ENCODE peak calls at places on chromosomes 4 and X, in ten cellular contexts. Y, F, L, K, S, E, Z, V, U and T are unnamed samples.

GRCh38 chr4:164956766-164957643 is 20.5 kb downstream of the TRIM61 start:
- DNase-seq in Y (peak), F (peak), L (peak), K (peak), S (peak), E (peak), Z (peak), V (peak), U (peak), T (peak)

GRCh38 chr4:8544741-8545438 is 35.3 kb upstream of the GPR78 start:
- DNase-seq in Y (no peak), F (peak), L (no peak), K (peak), S (peak), E (no peak), Z (peak), V (no peak), U (no peak), T (peak)

GRCh38 chr4:68404153-68404552 is 43.1 kb upstream of the TMPRSS11E start:
- DNase-seq in Y (no peak), F (peak), L (no peak), K (no peak), S (no peak), E (no peak), Z (no peak), V (no peak), U (no peak), T (no peak)

GRCh38 chr4:1754336-1754735 is 33.0 kb downstream of the TACC3 start:
- DNase-seq in Y (no peak), F (no peak), L (no peak), K (no peak), S (no peak), E (no peak), Z (no peak), V (no peak), U (no peak), T (peak)

GRCh38 chr4:189221691-189222090 is 719.0 kb upstream of the FRG1 start:
- DNase-seq in Y (no peak), F (no peak), L (no peak), K (no peak), S (no peak), E (no peak), Z (no peak), V (no peak), U (no peak), T (no peak)

GRCh38 chrX:1925053-1925481 is 310.2 kb downstream of the ASMT start:
- DNase-seq in Y (no peak), F (peak), L (no peak), K (no peak), S (no peak), E (no peak), Z (no peak), V (no peak), U (peak), T (no peak)

GRCh38 chrX:63657821-63658220 is 127.2 kb downstream of the ARHGEF9 start:
- DNase-seq in Y (peak), F (no peak), L (peak), K (peak), S (no peak), E (peak), Z (peak), V (peak), U (no peak), T (peak)

GRCh38 chr4:147787204-147787603 is 55.3 kb downstream of the ARHGAP10 start:
- DNase-seq in Y (no peak), F (peak), L (no peak), K (peak), S (no peak), E (peak), Z (peak), V (peak), U (no peak), T (peak)

GRCh38 chr4:6869944-6870343 is 39.7 kb upstream of the TBC1D14 start:
- DNase-seq in Y (no peak), F (no peak), L (peak), K (no peak), S (no peak), E (no peak), Z (no peak), V (peak), U (no peak), T (no peak)

DNA sequence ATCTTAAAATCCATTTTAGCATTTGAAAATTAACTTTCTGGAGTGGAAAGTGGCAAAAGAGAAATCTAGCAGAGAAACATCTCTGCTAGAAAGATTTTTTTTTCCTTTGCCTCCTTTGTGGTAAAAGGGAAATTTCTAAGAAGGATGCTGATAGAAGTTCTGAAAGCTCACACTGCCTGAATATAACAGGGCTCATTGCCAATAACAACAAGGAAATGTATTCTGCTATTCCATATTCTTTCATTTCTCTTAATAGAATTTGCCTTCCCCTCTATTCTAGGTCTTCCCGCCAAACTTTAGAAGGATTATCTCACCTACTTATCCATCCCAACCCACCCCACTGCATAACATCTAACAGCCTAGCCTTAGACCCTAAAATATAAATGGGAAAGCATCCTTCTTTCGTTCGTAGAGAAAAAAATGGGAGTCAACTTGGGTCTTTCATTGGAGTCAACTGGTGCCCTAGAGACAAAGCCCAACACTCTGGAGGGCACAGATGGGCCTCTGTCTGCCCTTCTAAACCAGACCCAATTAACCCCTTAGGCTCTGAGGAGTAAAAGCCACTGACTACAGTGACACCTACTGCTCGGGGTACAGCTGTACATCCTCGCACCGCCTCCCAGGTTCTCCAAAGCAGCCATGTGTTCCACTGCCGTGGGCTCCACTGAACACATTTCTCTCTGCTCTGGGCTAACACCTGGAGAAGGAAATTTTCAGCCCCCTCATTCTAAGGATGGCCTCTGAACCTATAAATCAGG is 103.9 kb downstream of the MAML3 start:
- DNase-seq in Y (no peak), F (peak), L (no peak), K (peak), S (no peak), E (no peak), Z (no peak), V (no peak), U (peak), T (peak)
- H3K4me3 ChIP-seq in Y (no peak), F (peak), L (no peak), K (no peak), S (no peak), E (peak), Z (no peak), V (peak), U (peak), T (peak)

GRCh38 chrX:141669689-141670088 is 28.9 kb downstream of the SPANXD start:
- DNase-seq in Y (no peak), F (no peak), L (no peak), K (peak), S (no peak), E (no peak), Z (peak), V (no peak), U (no peak), T (no peak)
- TF ChIP-seq CTCF in Y (no peak), F (no peak), L (no peak), K (no peak), S (no peak), E (no peak), Z (no peak), V (no peak), U (no peak), T (no peak)

GRCh38 chr4:186570193-186570996 is 15.0 kb upstream of the MTNR1A start:
- DNase-seq in Y (no peak), F (no peak), L (peak), K (peak), S (no peak), E (no peak), Z (peak), V (no peak), U (peak), T (peak)
- H3K4me3 ChIP-seq in Y (no peak), F (no peak), L (no peak), K (peak), S (peak), E (peak), Z (peak), V (peak), U (no peak), T (peak)

DNA sequence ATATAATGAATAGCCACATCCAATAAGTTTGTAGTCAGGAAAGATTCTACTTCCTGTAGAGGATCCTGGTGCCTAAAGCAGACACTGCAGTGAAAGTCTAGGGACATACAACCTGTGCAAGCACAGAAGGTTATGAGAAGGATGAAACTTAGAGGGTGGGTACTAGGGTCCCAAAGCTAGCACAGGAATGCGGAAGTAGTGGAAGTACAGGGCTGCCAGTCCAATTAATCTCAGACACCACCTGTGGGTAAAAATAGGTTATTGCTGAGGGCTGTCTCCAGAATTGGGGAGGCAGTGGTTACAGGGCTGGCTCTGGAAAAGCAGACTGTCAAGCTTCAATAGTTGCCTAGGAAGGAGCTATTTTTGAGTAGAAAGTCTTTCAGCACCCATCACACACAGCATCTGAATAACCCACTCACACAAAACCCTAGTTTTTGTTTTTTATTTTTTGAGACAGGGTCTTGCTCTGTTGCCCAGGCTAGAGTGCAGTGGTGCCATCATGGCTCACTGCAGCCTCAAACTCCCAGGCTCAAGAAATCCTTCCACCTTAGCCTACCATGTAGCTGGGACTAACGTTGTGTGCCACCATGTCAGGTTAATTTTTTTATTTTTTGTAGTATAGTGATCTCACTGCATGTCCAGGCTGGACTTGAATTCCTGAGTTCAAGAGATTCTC is 50.8 kb upstream of the ELF2 start:
- DNase-seq in Y (no peak), F (no peak), L (no peak), K (no peak), S (no peak), E (no peak), Z (no peak), V (no peak), U (no peak), T (no peak)
- TF ChIP-seq CTCF in Y (peak), F (peak), L (peak), K (peak), S (peak), E (no peak), Z (peak), V (peak), U (no peak), T (peak)

DNA sequence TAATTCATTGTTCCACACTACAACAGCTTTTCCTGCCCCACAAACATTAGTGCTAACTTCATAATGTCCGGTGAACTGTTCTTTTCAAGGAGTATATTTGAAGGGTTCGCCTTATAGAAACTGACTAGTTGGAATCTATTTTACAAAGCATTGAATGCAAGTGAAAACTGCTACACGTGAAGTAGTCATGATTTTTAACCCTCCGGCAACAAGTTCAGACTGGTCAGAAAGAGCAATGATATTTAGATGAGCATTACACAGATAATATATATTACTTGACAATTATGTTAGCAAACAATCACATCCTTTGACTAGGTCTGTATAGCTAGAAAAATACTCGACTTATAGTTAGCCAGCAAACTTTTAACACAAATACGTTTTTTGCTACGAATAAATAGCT is 1.7 kb upstream of the SLAIN2 start:
- DNase-seq in Y (no peak), F (no peak), L (peak), K (no peak), S (no peak), E (no peak), Z (no peak), V (no peak), U (no peak), T (no peak)
- H3K4me3 ChIP-seq in Y (no peak), F (peak), L (no peak), K (no peak), S (no peak), E (no peak), Z (peak), V (no peak), U (peak), T (no peak)

GRCh38 chr4:91965166-91965565 is 338.6 kb upstream of the GRID2 start:
- DNase-seq in Y (no peak), F (no peak), L (no peak), K (no peak), S (no peak), E (no peak), Z (no peak), V (no peak), U (no peak), T (no peak)
- TF ChIP-seq CTCF in Y (no peak), F (peak), L (no peak), K (no peak), S (no peak), E (no peak), Z (no peak), V (no peak), U (peak), T (no peak)